ENCODE peak calls at places on chromosomes 2 and 18, in nine cellular contexts. One of them, this sample, is unnamed.

GRCh38 chr18:61199131-61199903 is 133.9 kb upstream of the CDH20 start:
- DNase-seq in A549: no peak
- DNase-seq in activated B cell treated with CpG ODN at 0.5 μM for 24 hours: no peak
- DNase-seq in GM19239: no peak
- DNase-seq in activated CD4-positive, CD25-positive, alpha-beta regulatory T cell treated with anti-CD3 and anti-CD28 coated beads, Interleukin-2, amount 50 U/mL, for 72 hours: no peak
- DNase-seq in CD4-positive, alpha-beta T cell: no peak
- DNase-seq in ELF-1: no peak
- DNase-seq in activated CD8-positive, alpha-beta memory T cell treated with anti-CD3 and anti-CD28 coated beads, Interleukin-2, amount 50 U/mL, for 48 hours: no peak
- DNase-seq in fibroblast of the aortic adventitia: peak; percentile 34
- DNase-seq in this sample: no peak

GRCh38 chr2:120218181-120218580 is 5.0 kb downstream of the TMEM185B start:
- DNase-seq in GM19239: no peak
- DNase-seq in fibroblast of the aortic adventitia: no peak
- DNase-seq in activated CD4-positive, CD25-positive, alpha-beta regulatory T cell treated with anti-CD3 and anti-CD28 coated beads, Interleukin-2, amount 50 U/mL, for 72 hours: no peak
- DNase-seq in A549: no peak
- DNase-seq in ELF-1: no peak
- DNase-seq in activated CD8-positive, alpha-beta memory T cell treated with anti-CD3 and anti-CD28 coated beads, Interleukin-2, amount 50 U/mL, for 48 hours: no peak
- DNase-seq in activated B cell treated with CpG ODN at 0.5 μM for 24 hours: no peak
- DNase-seq in CD4-positive, alpha-beta T cell: no peak
- DNase-seq in this sample: no peak

GRCh38 chr2:231688616-231689508 is 19.5 kb upstream of the PTMA start:
- DNase-seq in GM19239: no peak
- DNase-seq in activated CD8-positive, alpha-beta memory T cell treated with anti-CD3 and anti-CD28 coated beads, Interleukin-2, amount 50 U/mL, for 48 hours: no peak
- DNase-seq in activated CD4-positive, CD25-positive, alpha-beta regulatory T cell treated with anti-CD3 and anti-CD28 coated beads, Interleukin-2, amount 50 U/mL, for 72 hours: no peak
- DNase-seq in fibroblast of the aortic adventitia: no peak
- DNase-seq in A549: no peak
- DNase-seq in CD4-positive, alpha-beta T cell: no peak
- DNase-seq in activated B cell treated with CpG ODN at 0.5 μM for 24 hours: no peak
- DNase-seq in ELF-1: no peak
- DNase-seq in this sample: no peak

GRCh38 chr2:212242739-212243138 is 295.9 kb downstream of the ERBB4 start:
- DNase-seq in A549: no peak
- DNase-seq in activated B cell treated with CpG ODN at 0.5 μM for 24 hours: no peak
- DNase-seq in ELF-1: no peak
- DNase-seq in fibroblast of the aortic adventitia: no peak
- DNase-seq in activated CD4-positive, CD25-positive, alpha-beta regulatory T cell treated with anti-CD3 and anti-CD28 coated beads, Interleukin-2, amount 50 U/mL, for 72 hours: no peak
- DNase-seq in CD4-positive, alpha-beta T cell: no peak
- DNase-seq in activated CD8-positive, alpha-beta memory T cell treated with anti-CD3 and anti-CD28 coated beads, Interleukin-2, amount 50 U/mL, for 48 hours: no peak
- DNase-seq in GM19239: no peak
- DNase-seq in this sample: no peak

GRCh38 chr2:24743914-24744313 is 49.3 kb downstream of the PTRHD1 start:
- DNase-seq in activated CD4-positive, CD25-positive, alpha-beta regulatory T cell treated with anti-CD3 and anti-CD28 coated beads, Interleukin-2, amount 50 U/mL, for 72 hours: no peak
- DNase-seq in A549: no peak
- DNase-seq in GM19239: no peak
- DNase-seq in activated B cell treated with CpG ODN at 0.5 μM for 24 hours: no peak
- DNase-seq in fibroblast of the aortic adventitia: no peak
- DNase-seq in ELF-1: no peak
- DNase-seq in activated CD8-positive, alpha-beta memory T cell treated with anti-CD3 and anti-CD28 coated beads, Interleukin-2, amount 50 U/mL, for 48 hours: no peak
- DNase-seq in CD4-positive, alpha-beta T cell: no peak
- DNase-seq in this sample: no peak

GRCh38 chr2:71212336-71212735 is 14.6 kb downstream of the PAIP2B start:
- DNase-seq in activated CD8-positive, alpha-beta memory T cell treated with anti-CD3 and anti-CD28 coated beads, Interleukin-2, amount 50 U/mL, for 48 hours: no peak
- DNase-seq in activated B cell treated with CpG ODN at 0.5 μM for 24 hours: no peak
- DNase-seq in ELF-1: no peak
- DNase-seq in activated CD4-positive, CD25-positive, alpha-beta regulatory T cell treated with anti-CD3 and anti-CD28 coated beads, Interleukin-2, amount 50 U/mL, for 72 hours: no peak
- DNase-seq in GM19239: no peak
- DNase-seq in A549: no peak
- DNase-seq in CD4-positive, alpha-beta T cell: no peak
- DNase-seq in fibroblast of the aortic adventitia: no peak
- DNase-seq in this sample: no peak

GRCh38 chr2:106839849-106840595 is 45.9 kb downstream of the ST6GAL2 start:
- DNase-seq in A549: no peak
- DNase-seq in activated CD8-positive, alpha-beta memory T cell treated with anti-CD3 and anti-CD28 coated beads, Interleukin-2, amount 50 U/mL, for 48 hours: no peak
- DNase-seq in fibroblast of the aortic adventitia: no peak
- DNase-seq in activated B cell treated with CpG ODN at 0.5 μM for 24 hours: no peak
- DNase-seq in CD4-positive, alpha-beta T cell: no peak
- DNase-seq in GM19239: no peak
- DNase-seq in ELF-1: peak; percentile 80
- DNase-seq in activated CD4-positive, CD25-positive, alpha-beta regulatory T cell treated with anti-CD3 and anti-CD28 coated beads, Interleukin-2, amount 50 U/mL, for 72 hours: no peak
- DNase-seq in this sample: peak; percentile 33

GRCh38 chr2:216696751-216697560 is 1.6 kb upstream of the IGFBP5 start:
- DNase-seq in activated CD8-positive, alpha-beta memory T cell treated with anti-CD3 and anti-CD28 coated beads, Interleukin-2, amount 50 U/mL, for 48 hours: no peak
- DNase-seq in activated CD4-positive, CD25-positive, alpha-beta regulatory T cell treated with anti-CD3 and anti-CD28 coated beads, Interleukin-2, amount 50 U/mL, for 72 hours: no peak
- DNase-seq in A549: peak; percentile 21
- DNase-seq in GM19239: no peak
- DNase-seq in fibroblast of the aortic adventitia: peak; percentile 60
- DNase-seq in CD4-positive, alpha-beta T cell: no peak
- DNase-seq in activated B cell treated with CpG ODN at 0.5 μM for 24 hours: no peak
- DNase-seq in ELF-1: no peak
- DNase-seq in this sample: no peak

GRCh38 chr18:46071894-46072867 is at the start of gene PSTPIP2:
- DNase-seq in CD4-positive, alpha-beta T cell: peak; percentile 59
- DNase-seq in A549: no peak
- DNase-seq in activated B cell treated with CpG ODN at 0.5 μM for 24 hours: peak; percentile 29
- DNase-seq in activated CD8-positive, alpha-beta memory T cell treated with anti-CD3 and anti-CD28 coated beads, Interleukin-2, amount 50 U/mL, for 48 hours: peak; percentile 83
- DNase-seq in fibroblast of the aortic adventitia: peak; percentile 57
- DNase-seq in activated CD4-positive, CD25-positive, alpha-beta regulatory T cell treated with anti-CD3 and anti-CD28 coated beads, Interleukin-2, amount 50 U/mL, for 72 hours: peak; percentile 62
- DNase-seq in GM19239: peak; percentile 51
- DNase-seq in ELF-1: peak; percentile 40
- DNase-seq in this sample: peak; percentile 25

GRCh38 chr2:10444463-10444862 is 3.7 kb downstream of the ODC1 start:
- DNase-seq in A549: no peak
- DNase-seq in activated CD4-positive, CD25-positive, alpha-beta regulatory T cell treated with anti-CD3 and anti-CD28 coated beads, Interleukin-2, amount 50 U/mL, for 72 hours: no peak
- DNase-seq in CD4-positive, alpha-beta T cell: no peak
- DNase-seq in activated B cell treated with CpG ODN at 0.5 μM for 24 hours: no peak
- DNase-seq in activated CD8-positive, alpha-beta memory T cell treated with anti-CD3 and anti-CD28 coated beads, Interleukin-2, amount 50 U/mL, for 48 hours: no peak
- DNase-seq in fibroblast of the aortic adventitia: no peak
- DNase-seq in ELF-1: no peak
- DNase-seq in GM19239: no peak
- DNase-seq in this sample: no peak

GRCh38 chr2:46763861-46764260 is 151.7 kb downstream of the MCFD2 start:
- DNase-seq in activated CD4-positive, CD25-positive, alpha-beta regulatory T cell treated with anti-CD3 and anti-CD28 coated beads, Interleukin-2, amount 50 U/mL, for 72 hours: no peak
- DNase-seq in CD4-positive, alpha-beta T cell: no peak
- DNase-seq in activated CD8-positive, alpha-beta memory T cell treated with anti-CD3 and anti-CD28 coated beads, Interleukin-2, amount 50 U/mL, for 48 hours: no peak
- DNase-seq in A549: no peak
- DNase-seq in ELF-1: no peak
- DNase-seq in fibroblast of the aortic adventitia: no peak
- DNase-seq in GM19239: no peak
- DNase-seq in activated B cell treated with CpG ODN at 0.5 μM for 24 hours: no peak
- DNase-seq in this sample: no peak

GRCh38 chr18:47108373-47108772 is 41.9 kb downstream of the HDHD2 start:
- DNase-seq in activated CD4-positive, CD25-positive, alpha-beta regulatory T cell treated with anti-CD3 and anti-CD28 coated beads, Interleukin-2, amount 50 U/mL, for 72 hours: no peak
- DNase-seq in ELF-1: no peak
- DNase-seq in A549: no peak
- DNase-seq in activated B cell treated with CpG ODN at 0.5 μM for 24 hours: no peak
- DNase-seq in GM19239: no peak
- DNase-seq in fibroblast of the aortic adventitia: no peak
- DNase-seq in activated CD8-positive, alpha-beta memory T cell treated with anti-CD3 and anti-CD28 coated beads, Interleukin-2, amount 50 U/mL, for 48 hours: no peak
- DNase-seq in CD4-positive, alpha-beta T cell: no peak
- DNase-seq in this sample: no peak

GRCh38 chr2:160719116-160719515 is 225.5 kb upstream of the RBMS1 start:
- DNase-seq in activated CD8-positive, alpha-beta memory T cell treated with anti-CD3 and anti-CD28 coated beads, Interleukin-2, amount 50 U/mL, for 48 hours: no peak
- DNase-seq in activated B cell treated with CpG ODN at 0.5 μM for 24 hours: no peak
- DNase-seq in GM19239: no peak
- DNase-seq in A549: no peak
- DNase-seq in activated CD4-positive, CD25-positive, alpha-beta regulatory T cell treated with anti-CD3 and anti-CD28 coated beads, Interleukin-2, amount 50 U/mL, for 72 hours: no peak
- DNase-seq in CD4-positive, alpha-beta T cell: no peak
- DNase-seq in fibroblast of the aortic adventitia: no peak
- DNase-seq in ELF-1: no peak
- DNase-seq in this sample: no peak

GRCh38 chr2:177015526-177015925 is 197.1 kb upstream of the HNRNPA3 start:
- DNase-seq in activated CD4-positive, CD25-positive, alpha-beta regulatory T cell treated with anti-CD3 and anti-CD28 coated beads, Interleukin-2, amount 50 U/mL, for 72 hours: no peak
- DNase-seq in GM19239: no peak
- DNase-seq in ELF-1: no peak
- DNase-seq in activated B cell treated with CpG ODN at 0.5 μM for 24 hours: no peak
- DNase-seq in fibroblast of the aortic adventitia: no peak
- DNase-seq in A549: no peak
- DNase-seq in activated CD8-positive, alpha-beta memory T cell treated with anti-CD3 and anti-CD28 coated beads, Interleukin-2, amount 50 U/mL, for 48 hours: no peak
- DNase-seq in CD4-positive, alpha-beta T cell: no peak
- DNase-seq in this sample: no peak

GRCh38 chr18:41938445-41938844 is 16.6 kb upstream of the PIK3C3 start:
- DNase-seq in CD4-positive, alpha-beta T cell: no peak
- DNase-seq in activated B cell treated with CpG ODN at 0.5 μM for 24 hours: no peak
- DNase-seq in ELF-1: no peak
- DNase-seq in GM19239: no peak
- DNase-seq in A549: no peak
- DNase-seq in fibroblast of the aortic adventitia: peak; percentile 78
- DNase-seq in activated CD8-positive, alpha-beta memory T cell treated with anti-CD3 and anti-CD28 coated beads, Interleukin-2, amount 50 U/mL, for 48 hours: no peak
- DNase-seq in activated CD4-positive, CD25-positive, alpha-beta regulatory T cell treated with anti-CD3 and anti-CD28 coated beads, Interleukin-2, amount 50 U/mL, for 72 hours: no peak
- DNase-seq in this sample: no peak

This sample was measured in iPS DF 6.9.